ENCODE peak calls at places on chromosome 18, in six cellular contexts. H, A, L, E, Z and T are unnamed samples.

GRCh38 chr18:48153641-48154481 is 223.4 kb upstream of the SMAD2 start:
- DNase-seq in A (peak), Z (no peak), L (no peak), E (no peak), H (no peak), T (no peak)

GRCh38 chr18:9474983-9475642 is at the start of gene RALBP1:
- DNase-seq in Z (peak), A (peak), L (peak), H (peak), E (peak), T (peak)

GRCh38 chr18:43422483-43422882 is 145.2 kb upstream of the SYT4 start:
- DNase-seq in Z (no peak), H (no peak), E (no peak), A (peak), L (no peak), T (no peak)

GRCh38 chr18:3906072-3906471 is 456.1 kb downstream of the TGIF1 start:
- DNase-seq in E (no peak), H (no peak), Z (no peak), L (no peak), A (peak), T (no peak)

GRCh38 chr18:58045265-58046086 is 1.4 kb downstream of the NEDD4L start:
- DNase-seq in A (peak), E (no peak), L (peak), Z (peak), H (peak), T (peak)

GRCh38 chr18:66196805-66197204 is 407.1 kb downstream of the CDH19 start:
- DNase-seq in E (no peak), L (no peak), H (no peak), A (no peak), Z (no peak), T (no peak)

GRCh38 chr18:45014047-45014501 is 333.4 kb downstream of the SETBP1 start:
- DNase-seq in E (no peak), A (peak), Z (no peak), H (peak), L (peak), T (no peak)

GRCh38 chr18:40152859-40153258 is 1802.2 kb upstream of the PIK3C3 start:
- DNase-seq in Z (no peak), H (no peak), L (peak), A (peak), E (no peak), T (no peak)

GRCh38 chr18:48800877-48801727 is 149.7 kb downstream of the SMAD7 start:
- DNase-seq in E (peak), H (peak), L (peak), Z (peak), A (no peak), T (peak)

GRCh38 chr18:53906681-53907080 is 317.8 kb downstream of the MBD2 start:
- DNase-seq in A (peak), L (peak), H (no peak), Z (no peak), E (no peak), T (no peak)

GRCh38 chr18:26215247-26215970 is 10.8 kb upstream of the TAF4B start:
- DNase-seq in Z (no peak), E (no peak), H (no peak), L (no peak), A (no peak), T (no peak)

GRCh38 chr18:76368976-76369375 is 126.1 kb downstream of the ZNF516 start:
- DNase-seq in H (no peak), Z (no peak), A (no peak), L (no peak), E (peak), T (no peak)

GRCh38 chr18:52216104-52216503 is 123.9 kb upstream of the DCC start:
- DNase-seq in A (no peak), Z (no peak), E (no peak), H (no peak), L (no peak), T (no peak)

GRCh38 chr18:2913398-2914005 is 66.7 kb downstream of the EMILIN2 start:
- DNase-seq in L (no peak), H (no peak), E (peak), Z (no peak), A (no peak), T (no peak)

GRCh38 chr18:8162797-8163196 is 446.4 kb upstream of the RAB12 start:
- DNase-seq in E (no peak), Z (no peak), A (no peak), L (peak), H (no peak), T (no peak)

GRCh38 chr18:45856526-45856925 is 31.1 kb downstream of the SIGLEC15 start:
- DNase-seq in Z (no peak), A (peak), E (no peak), H (peak), L (peak), T (no peak)

GRCh38 chr18:58455318-58455950 is 173.5 kb downstream of the ALPK2 start:
- DNase-seq in L (no peak), A (peak), H (no peak), E (no peak), Z (no peak), T (no peak)

GRCh38 chr18:32271649-32272324 is 81.9 kb downstream of the MEP1B start:
- DNase-seq in E (no peak), Z (no peak), L (peak), A (peak), H (peak), T (no peak)

GRCh38 chr18:24677011-24677410 is 216.6 kb downstream of the HRH4 start:
- DNase-seq in A (peak), H (peak), L (peak), E (no peak), Z (no peak), T (no peak)

GRCh38 chr18:76351961-76352581 is 143.0 kb downstream of the ZNF516 start:
- DNase-seq in L (peak), A (peak), H (peak), Z (no peak), E (no peak), T (no peak)

GRCh38 chr18:8808001-8808400 is 102.6 kb downstream of the MTCL1 start:
- DNase-seq in L (peak), Z (no peak), A (no peak), E (no peak), H (peak), T (no peak)

GRCh38 chr18:26228562-26229260 is 2.5 kb downstream of the TAF4B start:
- DNase-seq in A (no peak), L (no peak), Z (no peak), E (no peak), H (no peak), T (no peak)

GRCh38 chr18:35331367-35332087 is 12.7 kb downstream of the ZNF24 start:
- DNase-seq in L (no peak), H (no peak), Z (no peak), A (no peak), E (no peak), T (no peak)

GRCh38 chr18:48763714-48764100 is 187.1 kb downstream of the SMAD7 start:
- DNase-seq in H (no peak), Z (no peak), A (no peak), L (no peak), E (no peak), T (no peak)

DNA sequence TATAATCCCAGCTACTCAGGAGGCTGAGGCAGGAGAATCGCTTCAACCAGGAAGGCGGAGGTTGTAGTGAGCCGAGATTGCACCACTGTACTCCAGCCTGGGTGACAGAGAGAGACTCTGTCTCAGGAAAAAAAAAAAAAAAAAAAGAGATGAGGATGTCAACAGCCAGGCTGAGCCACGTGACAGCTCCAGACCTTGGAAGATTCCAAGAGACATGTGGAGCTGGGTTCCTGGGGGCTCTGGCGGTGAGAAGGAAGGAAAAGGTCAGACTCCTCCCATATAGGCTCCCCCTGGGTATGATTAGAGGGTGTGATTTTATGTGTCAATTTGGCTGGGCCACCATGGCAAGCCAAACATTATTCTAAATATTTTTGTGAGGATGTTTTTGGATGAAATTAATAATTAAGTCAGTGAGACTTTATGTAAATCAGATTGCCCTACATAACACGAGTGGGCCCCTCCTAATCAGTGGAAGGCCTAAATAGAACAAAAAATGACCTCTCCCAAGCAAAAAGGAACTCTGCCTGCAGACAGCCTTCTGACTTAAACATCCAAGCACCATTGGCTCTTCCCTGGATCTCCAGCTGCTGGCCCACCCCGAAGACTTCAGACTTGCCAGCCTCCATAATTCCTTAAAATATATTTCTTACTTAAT is 81.6 kb downstream of the MRO start:
- DNase-seq in A (no peak), E (no peak), Z (no peak), H (no peak), L (no peak), T (no peak)
- TF ChIP-seq CTCF in A (no peak), E (no peak), Z (no peak), H (no peak), L (no peak), T (no peak)

DNA sequence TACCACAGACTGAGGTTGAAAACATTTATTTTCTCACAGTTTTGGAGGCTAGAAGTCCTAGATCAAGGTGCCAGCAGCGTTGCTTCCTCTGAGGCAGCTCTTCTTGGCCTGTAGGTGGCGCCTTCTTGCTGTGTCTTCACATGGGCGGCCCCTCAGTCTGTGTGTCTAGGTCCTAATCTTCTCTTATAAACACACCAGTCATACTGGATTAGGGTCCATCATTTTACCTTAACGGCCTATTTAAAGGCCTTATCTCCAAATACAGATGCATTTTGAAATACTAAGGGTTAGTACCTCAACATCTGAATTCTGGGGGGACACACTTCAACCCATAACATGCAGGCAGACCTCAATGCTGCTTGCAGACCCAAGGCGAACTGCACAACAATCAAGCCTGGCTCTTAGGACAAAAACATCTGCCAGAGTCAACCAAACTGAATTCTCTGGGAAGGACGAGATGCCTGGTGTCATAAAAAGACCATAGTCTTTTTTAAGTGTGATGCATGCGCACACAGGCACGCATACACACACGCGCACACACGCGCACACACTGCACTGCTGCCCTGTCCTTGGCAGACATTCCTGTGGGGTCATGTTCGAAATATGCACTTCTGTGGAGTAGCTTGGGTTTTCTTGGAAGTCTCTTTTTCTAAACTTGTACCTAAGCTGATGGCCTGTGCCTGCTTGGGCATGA is 4.3 kb upstream of the RMC1 start:
- DNase-seq in Z (peak), L (peak), H (peak), E (no peak), A (peak), T (peak)
- TF ChIP-seq CTCF in Z (peak), L (peak), H (peak), E (no peak), A (peak), T (no peak)

DNA sequence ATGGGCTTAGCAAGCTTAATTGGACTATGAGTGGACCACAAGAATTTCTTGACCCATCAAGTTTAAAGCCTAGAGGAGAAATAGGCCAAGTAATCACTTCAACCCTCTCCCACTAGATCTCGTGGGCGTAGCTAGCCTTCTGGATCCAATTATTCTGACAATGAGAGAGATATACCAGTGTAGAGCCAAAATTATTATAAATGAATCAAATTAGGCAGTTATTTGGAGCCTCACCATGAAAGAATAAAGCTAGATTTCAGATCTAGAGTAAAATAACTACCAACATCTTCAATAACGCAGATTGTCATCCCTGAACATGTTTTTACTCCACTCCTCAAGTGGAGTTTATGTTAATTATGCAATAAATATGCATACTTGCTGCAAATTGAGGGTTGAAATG is 143.9 kb upstream of the CDH20 start:
- DNase-seq in A (no peak), H (no peak), L (no peak), Z (no peak), E (no peak), T (no peak)
- TF ChIP-seq CTCF in A (no peak), H (no peak), L (no peak), Z (no peak), E (no peak), T (no peak)

GRCh38 chr18:12046751-12047335 is 46.8 kb upstream of the ANKRD62 start:
- DNase-seq in Z (no peak), H (no peak), E (no peak), A (no peak), L (no peak), T (no peak)
- TF ChIP-seq CTCF in Z (no peak), H (no peak), E (no peak), A (no peak), L (no peak), T (no peak)

DNA sequence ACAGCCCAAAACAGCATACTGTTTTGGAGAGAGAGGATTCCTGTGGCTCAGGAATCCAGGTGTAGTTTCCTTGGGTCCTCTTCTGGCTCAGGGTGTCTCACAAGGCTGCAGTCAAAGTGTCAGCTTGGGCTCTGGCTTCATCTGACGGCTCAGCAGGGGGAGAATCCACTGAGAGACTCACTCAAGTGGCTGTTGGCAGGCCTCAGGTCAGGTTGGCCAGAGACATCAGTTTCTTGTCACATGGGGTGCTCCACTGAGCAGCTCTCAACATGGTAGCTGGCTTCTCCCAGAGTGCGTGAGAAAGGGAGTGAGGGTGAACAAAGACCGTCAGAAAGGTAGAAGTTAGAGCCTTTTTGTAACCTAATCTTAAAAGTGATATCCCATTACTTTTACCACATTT is 168.4 kb downstream of the SOCS6 start:
- DNase-seq in H (no peak), L (no peak), E (no peak), Z (no peak), A (no peak), T (no peak)
- TF ChIP-seq CTCF in H (no peak), L (no peak), E (no peak), Z (no peak), A (no peak), T (no peak)

DNA sequence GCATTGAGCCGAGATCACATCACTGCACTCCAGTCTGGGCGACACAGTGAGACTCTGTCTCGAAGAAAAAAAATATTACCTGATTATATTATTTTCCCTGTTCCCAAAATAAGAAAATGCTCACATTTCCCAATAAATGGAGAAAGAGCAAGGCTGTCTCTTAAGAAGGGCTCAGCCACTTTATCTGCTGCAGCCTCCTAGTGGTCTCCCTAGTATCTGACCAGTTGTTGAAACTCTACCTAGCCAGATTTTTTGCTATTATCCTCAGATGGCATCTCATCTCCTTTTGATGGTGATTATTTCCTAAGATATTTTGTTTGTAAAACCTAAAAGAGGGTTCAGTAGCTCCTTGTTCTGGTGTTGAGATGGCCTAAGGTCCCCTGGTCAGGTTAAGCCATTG is 114.3 kb downstream of the TPGS2 start:
- DNase-seq in H (no peak), E (no peak), Z (no peak), L (peak), A (no peak), T (no peak)
- TF ChIP-seq CTCF in H (peak), E (no peak), Z (no peak), L (peak), A (peak), T (no peak)

GRCh38 chr18:56696966-56697365 is 45.8 kb downstream of the WDR7 start:
- DNase-seq in A (peak), L (peak), E (no peak), Z (no peak), H (peak), T (no peak)

GRCh38 chr18:56702946-56703345 is 51.8 kb downstream of the WDR7 start:
- DNase-seq in L (peak), E (no peak), A (peak), H (peak), Z (no peak), T (no peak)
- TF ChIP-seq CTCF in L (peak), E (no peak), A (peak), H (peak), Z (peak), T (no peak)

GRCh38 chr18:79394438-79395307 is 1.1 kb upstream of the NFATC1 start:
- DNase-seq in E (peak), A (peak), Z (no peak), H (peak), L (peak), T (no peak)
- TF ChIP-seq CTCF in E (no peak), A (no peak), Z (no peak), H (no peak), L (no peak), T (no peak)